ENCODE peak calls at places on chromosome 22, in ten cellular contexts. B, A, N, G, T, L, Z, Q, J and D are unnamed samples.

GRCh38 chr22:46827781-46828180 is 65.3 kb downstream of the TBC1D22A start:
- DNase-seq in B (no peak), A (no peak), N (no peak), G (no peak), T (no peak), L (no peak), Z (no peak), Q (no peak), J (no peak), D (no peak)

GRCh38 chr22:39306456-39307361 is 12.7 kb downstream of the RPL3 start:
- DNase-seq in B (no peak), A (peak), N (no peak), G (no peak), T (peak), L (no peak), Z (peak), Q (no peak), J (peak), D (peak)

GRCh38 chr22:35703861-35704584 is 13.6 kb upstream of the APOL5 start:
- DNase-seq in B (no peak), A (no peak), N (no peak), G (no peak), T (no peak), L (no peak), Z (no peak), Q (no peak), J (no peak), D (no peak)

GRCh38 chr22:47804281-47804680 is 1041.8 kb downstream of the TBC1D22A start:
- DNase-seq in B (no peak), A (no peak), N (no peak), G (no peak), T (no peak), L (no peak), Z (no peak), Q (no peak), J (no peak), D (no peak)

GRCh38 chr22:44393066-44393465 is 80.3 kb upstream of the SHISAL1 start:
- DNase-seq in B (no peak), A (no peak), N (no peak), G (no peak), T (no peak), L (no peak), Z (no peak), Q (no peak), J (peak), D (no peak)

GRCh38 chr22:38454361-38455062 is 487 bp downstream of the KCNJ4 start:
- DNase-seq in B (no peak), A (peak), N (no peak), G (no peak), T (peak), L (no peak), Z (peak), Q (no peak), J (no peak), D (no peak)

GRCh38 chr22:49301398-49302149 is 526.1 kb downstream of the BRD1 start:
- DNase-seq in B (no peak), A (no peak), N (no peak), G (no peak), T (no peak), L (no peak), Z (no peak), Q (no peak), J (peak), D (no peak)

GRCh38 chr22:38504731-38505594 is 1.1 kb downstream of the DDX17 start:
- DNase-seq in B (peak), A (peak), N (peak), G (peak), T (peak), L (peak), Z (peak), Q (peak), J (peak), D (peak)

GRCh38 chr22:38085056-38085455 is 1.1 kb upstream of the SLC16A8 start:
- DNase-seq in B (no peak), A (no peak), N (no peak), G (no peak), T (no peak), L (no peak), Z (no peak), Q (no peak), J (no peak), D (no peak)

GRCh38 chr22:49014227-49015201 is 813.2 kb downstream of the BRD1 start:
- DNase-seq in B (no peak), A (no peak), N (no peak), G (no peak), T (no peak), L (no peak), Z (no peak), Q (no peak), J (peak), D (no peak)

GRCh38 chr22:38069372-38070249 is 12.4 kb downstream of the PICK1 start:
- DNase-seq in B (no peak), A (no peak), N (no peak), G (peak), T (no peak), L (no peak), Z (no peak), Q (no peak), J (peak), D (peak)

GRCh38 chr22:43110927-43111623 is 525 bp downstream of the BIK start:
- DNase-seq in B (peak), A (peak), N (peak), G (no peak), T (no peak), L (no peak), Z (peak), Q (peak), J (no peak), D (peak)

GRCh38 chr22:22811016-22812009 is 76.3 kb upstream of the IGLL5 start:
- DNase-seq in B (no peak), A (no peak), N (no peak), G (no peak), T (no peak), L (no peak), Z (no peak), Q (no peak), J (no peak), D (no peak)

GRCh38 chr22:45918455-45919370 is 58.2 kb downstream of the WNT7B start:
- DNase-seq in B (no peak), A (no peak), N (no peak), G (no peak), T (no peak), L (no peak), Z (no peak), Q (no peak), J (no peak), D (no peak)